ENCODE peak calls at places on chromosomes 3 and 15, in four cellular contexts. K is ELR; P is stimulated activated CD4-positive, alpha-beta T cell treated with anti-CD3 and anti-CD28 coated beads, Interleukin-12 subunit alpha, Interleukin-12 subunit beta, amount 100 ng/mL, for 4 hours; D is astrocyte of the spinal cord. S is an unnamed sample.

GRCh38 chr15:62663547-62663946 is 379.0 kb upstream of the TPM1 start:
- DNase-seq in K (no peak), P (no peak), D (no peak), S (no peak)

GRCh38 chr3:12590096-12590495 is 33.2 kb downstream of the MKRN2 start:
- DNase-seq in K (no peak), P (no peak), D (no peak), S (no peak)

GRCh38 chr15:87599616-87600015 is 656.9 kb downstream of the NTRK3 start:
- DNase-seq in K (no peak), P (no peak), D (no peak), S (no peak)

GRCh38 chr3:149898771-149899170 is 71.9 kb downstream of the PFN2 start:
- DNase-seq in K (peak), P (no peak), D (peak), S (peak)

GRCh38 chr15:98592136-98592535 is 56.2 kb upstream of the IGF1R start:
- DNase-seq in K (no peak), P (no peak), D (no peak), S (no peak)

GRCh38 chr3:54353547-54354339 is 231.4 kb downstream of the CACNA2D3 start:
- DNase-seq in K (no peak), P (no peak), D (no peak), S (peak)

GRCh38 chr15:60569596-60569995 is 90.7 kb upstream of the ICE2 start:
- DNase-seq in K (no peak), P (no peak), D (no peak), S (no peak)

GRCh38 chr3:9727041-9727595 is 4.4 kb upstream of the BRPF1 start:
- DNase-seq in K (peak), P (peak), D (no peak), S (no peak)

GRCh38 chr3:193040836-193041672 is 123.4 kb upstream of the MB21D2 start:
- DNase-seq in K (peak), P (no peak), D (peak), S (peak)

GRCh38 chr3:81968628-81969027 is 207.2 kb upstream of the GBE1 start:
- DNase-seq in K (no peak), P (no peak), D (no peak), S (no peak)

GRCh38 chr3:172709776-172710708 is 825 bp downstream of the NCEH1 start:
- DNase-seq in K (peak), P (no peak), D (no peak), S (peak)

GRCh38 chr3:29639621-29640290 is 358.9 kb downstream of the RBMS3 start:
- DNase-seq in K (no peak), P (no peak), D (peak), S (no peak)

GRCh38 chr3:15512173-15512572 is 9.3 kb downstream of the COLQ start:
- DNase-seq in K (no peak), P (no peak), D (peak), S (peak)

GRCh38 chr3:94066829-94067470 is 4.1 kb downstream of the NSUN3 start:
- DNase-seq in K (no peak), P (no peak), D (no peak), S (no peak)

GRCh38 chr3:49716691-49717538 is 2.6 kb downstream of the AMIGO3 start:
- DNase-seq in K (no peak), P (no peak), D (no peak), S (no peak)

GRCh38 chr3:10023587-10024310 is 2.5 kb upstream of the FANCD2 start:
- DNase-seq in K (peak), P (no peak), D (peak), S (peak)

S was measured in M059J.